ENCODE peak calls at places on chromosomes 1 and 21, in six cellular contexts. One of them, this sample, is unnamed.

GRCh38 chr1:20183876-20184275 is 2.0 kb upstream of the UBXN10 start:
- DNase-seq in prostate gland: no peak
- DNase-seq in HFFc6: no peak
- DNase-seq in mammary epithelial cell: no peak
- DNase-seq in cardiac fibroblast: no peak
- DNase-seq in transverse colon: peak
- DNase-seq in this sample: no peak

GRCh38 chr1:230548997-230549396 is 93.3 kb upstream of the COG2 start:
- DNase-seq in prostate gland: no peak
- DNase-seq in HFFc6: no peak
- DNase-seq in mammary epithelial cell: no peak
- DNase-seq in cardiac fibroblast: no peak
- DNase-seq in transverse colon: no peak
- DNase-seq in this sample: no peak

GRCh38 chr21:26405071-26405470 is 168.0 kb downstream of the CYYR1 start:
- DNase-seq in prostate gland: no peak
- DNase-seq in HFFc6: no peak
- DNase-seq in mammary epithelial cell: peak
- DNase-seq in cardiac fibroblast: peak
- DNase-seq in transverse colon: no peak
- DNase-seq in this sample: peak

GRCh38 chr1:95325337-95325736 is 91.3 kb downstream of the RWDD3 start:
- DNase-seq in prostate gland: no peak
- DNase-seq in HFFc6: no peak
- DNase-seq in mammary epithelial cell: no peak
- DNase-seq in cardiac fibroblast: no peak
- DNase-seq in transverse colon: no peak
- DNase-seq in this sample: no peak

GRCh38 chr1:67135354-67135753 is 584 bp upstream of the C1orf141 start:
- DNase-seq in prostate gland: no peak
- DNase-seq in HFFc6: peak
- DNase-seq in mammary epithelial cell: peak
- DNase-seq in cardiac fibroblast: peak
- DNase-seq in transverse colon: no peak
- DNase-seq in this sample: peak

GRCh38 chr1:214453109-214453722 is 98.2 kb downstream of the PTPN14 start:
- DNase-seq in prostate gland: no peak
- DNase-seq in HFFc6: peak
- DNase-seq in mammary epithelial cell: peak
- DNase-seq in cardiac fibroblast: peak
- DNase-seq in transverse colon: no peak
- DNase-seq in this sample: peak

GRCh38 chr1:65079941-65080340 is 68.1 kb upstream of the AK4 start:
- DNase-seq in prostate gland: no peak
- DNase-seq in HFFc6: no peak
- DNase-seq in mammary epithelial cell: peak
- DNase-seq in cardiac fibroblast: peak
- DNase-seq in transverse colon: no peak
- DNase-seq in this sample: peak

GRCh38 chr1:229305402-229305801 is 34.5 kb downstream of the RAB4A start:
- DNase-seq in prostate gland: no peak
- DNase-seq in HFFc6: no peak
- DNase-seq in mammary epithelial cell: no peak
- DNase-seq in cardiac fibroblast: no peak
- DNase-seq in transverse colon: no peak
- DNase-seq in this sample: no peak

GRCh38 chr1:173970252-173970651 is 51.9 kb downstream of the RC3H1 start:
- DNase-seq in prostate gland: no peak
- DNase-seq in HFFc6: no peak
- DNase-seq in mammary epithelial cell: no peak
- DNase-seq in cardiac fibroblast: no peak
- DNase-seq in transverse colon: no peak
- DNase-seq in this sample: no peak

GRCh38 chr21:21737186-21737585 is 739.0 kb downstream of the NCAM2 start:
- DNase-seq in prostate gland: no peak
- DNase-seq in HFFc6: no peak
- DNase-seq in mammary epithelial cell: no peak
- DNase-seq in cardiac fibroblast: no peak
- DNase-seq in transverse colon: no peak
- DNase-seq in this sample: no peak

GRCh38 chr1:205484985-205485967 is 19.2 kb upstream of the CDK18 start:
- DNase-seq in prostate gland: peak
- DNase-seq in HFFc6: peak
- DNase-seq in mammary epithelial cell: peak
- DNase-seq in cardiac fibroblast: peak
- DNase-seq in transverse colon: peak
- DNase-seq in this sample: peak

GRCh38 chr1:230827081-230827681 is 41.1 kb downstream of the C1orf198 start:
- DNase-seq in prostate gland: no peak
- DNase-seq in HFFc6: no peak
- DNase-seq in mammary epithelial cell: peak
- DNase-seq in cardiac fibroblast: peak
- DNase-seq in transverse colon: no peak
- DNase-seq in this sample: peak

GRCh38 chr21:41825216-41825615 is 53.9 kb downstream of the PRDM15 start:
- DNase-seq in prostate gland: no peak
- DNase-seq in HFFc6: no peak
- DNase-seq in mammary epithelial cell: no peak
- DNase-seq in cardiac fibroblast: no peak
- DNase-seq in transverse colon: no peak
- DNase-seq in this sample: no peak

GRCh38 chr21:38489283-38489677 is 9.0 kb downstream of the ERG start:
- DNase-seq in prostate gland: no peak
- DNase-seq in HFFc6: no peak
- DNase-seq in mammary epithelial cell: no peak
- DNase-seq in cardiac fibroblast: no peak
- DNase-seq in transverse colon: no peak
- DNase-seq in this sample: no peak

GRCh38 chr1:93692451-93692861 is 10.8 kb upstream of the BCAR3 start:
- DNase-seq in prostate gland: no peak
- DNase-seq in HFFc6: no peak
- DNase-seq in mammary epithelial cell: peak
- DNase-seq in cardiac fibroblast: peak
- DNase-seq in transverse colon: no peak
- DNase-seq in this sample: no peak

GRCh38 chr1:245067257-245067656 is 87.5 kb upstream of the KIF26B start:
- DNase-seq in prostate gland: no peak
- DNase-seq in HFFc6: no peak
- DNase-seq in mammary epithelial cell: no peak
- DNase-seq in cardiac fibroblast: peak
- DNase-seq in transverse colon: no peak
- DNase-seq in this sample: no peak

GRCh38 chr1:7255303-7256058 is 470.2 kb downstream of the CAMTA1 start:
- DNase-seq in prostate gland: peak
- DNase-seq in HFFc6: peak
- DNase-seq in mammary epithelial cell: no peak
- DNase-seq in cardiac fibroblast: peak
- DNase-seq in transverse colon: no peak
- DNase-seq in this sample: peak

GRCh38 chr1:100530901-100531487 is 6.9 kb upstream of the GPR88 start:
- DNase-seq in prostate gland: no peak
- DNase-seq in HFFc6: no peak
- DNase-seq in mammary epithelial cell: peak
- DNase-seq in cardiac fibroblast: peak
- DNase-seq in transverse colon: peak
- DNase-seq in this sample: peak

GRCh38 chr1:110519125-110519810 is at the start of gene KCNA10:
- DNase-seq in prostate gland: no peak
- DNase-seq in HFFc6: no peak
- DNase-seq in mammary epithelial cell: no peak
- DNase-seq in cardiac fibroblast: no peak
- DNase-seq in transverse colon: no peak
- DNase-seq in this sample: no peak

GRCh38 chr1:2623571-2624337 is 9.1 kb downstream of the MMEL1 start:
- DNase-seq in prostate gland: no peak
- DNase-seq in HFFc6: no peak
- DNase-seq in mammary epithelial cell: no peak
- DNase-seq in cardiac fibroblast: no peak
- DNase-seq in transverse colon: no peak
- DNase-seq in this sample: no peak

GRCh38 chr1:23475134-23475628 is 8.8 kb downstream of the ASAP3 start:
- DNase-seq in prostate gland: peak
- DNase-seq in HFFc6: peak
- DNase-seq in mammary epithelial cell: peak
- DNase-seq in cardiac fibroblast: peak
- DNase-seq in transverse colon: no peak
- DNase-seq in this sample: peak

GRCh38 chr21:37455504-37455911 is 88.9 kb downstream of the DYRK1A start:
- DNase-seq in prostate gland: no peak
- DNase-seq in HFFc6: no peak
- DNase-seq in mammary epithelial cell: no peak
- DNase-seq in cardiac fibroblast: peak
- DNase-seq in transverse colon: no peak
- DNase-seq in this sample: no peak

GRCh38 chr1:175480343-175480827 is 263.0 kb downstream of the TNR start:
- DNase-seq in prostate gland: no peak
- DNase-seq in HFFc6: no peak
- DNase-seq in mammary epithelial cell: no peak
- DNase-seq in cardiac fibroblast: no peak
- DNase-seq in transverse colon: no peak
- DNase-seq in this sample: no peak

GRCh38 chr1:14767075-14767474 is 168.6 kb downstream of the KAZN start:
- DNase-seq in prostate gland: no peak
- DNase-seq in HFFc6: no peak
- DNase-seq in mammary epithelial cell: no peak
- DNase-seq in cardiac fibroblast: no peak
- DNase-seq in transverse colon: no peak
- DNase-seq in this sample: no peak

GRCh38 chr1:55997550-55997949 is 581.8 kb downstream of the PLPP3 start:
- DNase-seq in prostate gland: no peak
- DNase-seq in HFFc6: no peak
- DNase-seq in mammary epithelial cell: no peak
- DNase-seq in cardiac fibroblast: no peak
- DNase-seq in transverse colon: no peak
- DNase-seq in this sample: peak

GRCh38 chr1:55989971-55990370 is 589.4 kb downstream of the PLPP3 start:
- DNase-seq in prostate gland: no peak
- DNase-seq in HFFc6: no peak
- DNase-seq in mammary epithelial cell: no peak
- DNase-seq in cardiac fibroblast: no peak
- DNase-seq in transverse colon: no peak
- DNase-seq in this sample: no peak

GRCh38 chr1:55988963-55989452 is 590.4 kb downstream of the PLPP3 start:
- DNase-seq in prostate gland: no peak
- DNase-seq in HFFc6: no peak
- DNase-seq in mammary epithelial cell: no peak
- DNase-seq in cardiac fibroblast: no peak
- DNase-seq in transverse colon: no peak
- DNase-seq in this sample: no peak

GRCh38 chr1:55993608-55994251 is 585.6 kb downstream of the PLPP3 start:
- DNase-seq in prostate gland: no peak
- DNase-seq in HFFc6: no peak
- DNase-seq in mammary epithelial cell: no peak
- DNase-seq in cardiac fibroblast: no peak
- DNase-seq in transverse colon: no peak
- DNase-seq in this sample: peak
- TF ChIP-seq CTCF in prostate gland: no peak
- TF ChIP-seq CTCF in HFFc6: no peak
- TF ChIP-seq CTCF in mammary epithelial cell: no peak
- TF ChIP-seq CTCF in cardiac fibroblast: no peak
- TF ChIP-seq CTCF in transverse colon: no peak
- TF ChIP-seq CTCF in this sample: no peak

GRCh38 chr1:236997361-236997760 is 6.9 kb downstream of the MT1HL1 start:
- DNase-seq in prostate gland: no peak
- DNase-seq in HFFc6: no peak
- DNase-seq in mammary epithelial cell: no peak
- DNase-seq in cardiac fibroblast: no peak
- DNase-seq in transverse colon: no peak
- DNase-seq in this sample: no peak

GRCh38 chr1:236998571-236998970 is 5.7 kb downstream of the MT1HL1 start:
- DNase-seq in prostate gland: no peak
- DNase-seq in HFFc6: no peak
- DNase-seq in mammary epithelial cell: no peak
- DNase-seq in cardiac fibroblast: no peak
- DNase-seq in transverse colon: no peak
- DNase-seq in this sample: no peak

GRCh38 chr1:237000191-237000590 is 4.0 kb downstream of the MT1HL1 start:
- DNase-seq in prostate gland: no peak
- DNase-seq in HFFc6: no peak
- DNase-seq in mammary epithelial cell: no peak
- DNase-seq in cardiac fibroblast: no peak
- DNase-seq in transverse colon: no peak
- DNase-seq in this sample: no peak

GRCh38 chr1:236994450-236994849 is 9.8 kb downstream of the MT1HL1 start:
- DNase-seq in prostate gland: no peak
- DNase-seq in HFFc6: no peak
- DNase-seq in mammary epithelial cell: no peak
- DNase-seq in cardiac fibroblast: no peak
- DNase-seq in transverse colon: no peak
- DNase-seq in this sample: no peak

GRCh38 chr1:236997882-236998281 is 6.4 kb downstream of the MT1HL1 start:
- DNase-seq in prostate gland: no peak
- DNase-seq in HFFc6: no peak
- DNase-seq in mammary epithelial cell: no peak
- DNase-seq in cardiac fibroblast: no peak
- DNase-seq in transverse colon: no peak
- DNase-seq in this sample: no peak
- TF ChIP-seq CTCF in prostate gland: no peak
- TF ChIP-seq CTCF in HFFc6: no peak
- TF ChIP-seq CTCF in mammary epithelial cell: no peak
- TF ChIP-seq CTCF in cardiac fibroblast: no peak
- TF ChIP-seq CTCF in transverse colon: no peak
- TF ChIP-seq CTCF in this sample: no peak

GRCh38 chr21:44330698-44331097 is 8.5 kb downstream of the CFAP410 start:
- DNase-seq in prostate gland: no peak
- DNase-seq in HFFc6: no peak
- DNase-seq in mammary epithelial cell: no peak
- DNase-seq in cardiac fibroblast: no peak
- DNase-seq in transverse colon: no peak
- DNase-seq in this sample: no peak
- TF ChIP-seq CTCF in prostate gland: no peak
- TF ChIP-seq CTCF in HFFc6: no peak
- TF ChIP-seq CTCF in mammary epithelial cell: no peak
- TF ChIP-seq CTCF in cardiac fibroblast: no peak
- TF ChIP-seq CTCF in transverse colon: no peak
- TF ChIP-seq CTCF in this sample: no peak

DNA sequence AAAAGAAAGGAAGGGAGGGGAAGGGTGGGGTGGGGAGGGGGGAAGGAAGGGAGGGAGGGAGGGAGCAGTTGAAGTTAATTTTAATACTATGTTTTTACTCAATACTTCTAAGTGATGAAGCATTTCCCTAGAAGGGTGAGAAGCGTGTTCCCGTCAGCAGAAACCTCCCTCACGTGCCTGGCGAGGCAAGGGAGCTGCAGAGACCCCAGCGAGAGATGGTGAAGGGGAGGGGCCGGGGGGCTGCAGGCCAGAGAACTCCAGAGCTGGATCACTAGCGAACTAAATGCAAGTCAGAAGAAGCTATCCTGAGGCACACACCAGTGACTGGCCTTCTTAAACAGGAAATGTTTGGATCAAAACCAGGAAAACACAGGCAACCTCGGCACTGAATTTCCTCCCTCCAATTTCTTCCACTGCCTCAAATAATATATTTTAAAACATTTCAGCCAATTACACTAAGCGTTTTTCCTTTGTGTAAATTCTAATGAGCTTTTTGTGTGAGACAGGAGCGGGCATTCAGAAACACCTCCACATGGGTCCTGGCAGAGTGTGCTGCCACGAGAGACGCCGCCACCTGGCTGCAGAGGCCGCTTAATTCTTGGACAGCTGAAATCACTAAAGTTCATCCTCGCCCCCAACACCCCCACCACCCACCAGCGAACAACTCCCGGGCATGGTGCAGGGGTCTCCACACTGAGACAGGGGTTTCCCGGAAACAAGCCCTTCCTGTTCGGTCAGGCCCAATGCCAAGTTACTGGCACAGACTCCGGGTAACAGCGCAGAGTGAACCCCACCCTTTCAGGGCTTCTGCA is 17.8 kb downstream of the WDR4 start:
- DNase-seq in prostate gland: no peak
- DNase-seq in HFFc6: no peak
- DNase-seq in mammary epithelial cell: no peak
- DNase-seq in cardiac fibroblast: no peak
- DNase-seq in transverse colon: no peak
- DNase-seq in this sample: no peak
- TF ChIP-seq CTCF in prostate gland: no peak
- TF ChIP-seq CTCF in HFFc6: peak
- TF ChIP-seq CTCF in mammary epithelial cell: no peak
- TF ChIP-seq CTCF in cardiac fibroblast: no peak
- TF ChIP-seq CTCF in transverse colon: no peak
- TF ChIP-seq CTCF in this sample: no peak

This sample was measured in AG10803.